ENCODE peak calls at places on chromosomes 6 and 20, in eight cellular contexts. Q is upper lobe of left lung, G is Panc1, R is GM23338, U is HepG2, S is HCT116, L is K562, E is GM12878. I is an unnamed sample.

GRCh38 chr6:111776236-111777189 is 96.7 kb downstream of the FYN start:
- ATAC-seq in L (no peak), E (peak; percentile 65), S (no peak), R (no peak), U (no peak), Q (no peak), G (no peak), I (peak; percentile 56)

GRCh38 chr6:115997990-115998585 is 62.6 kb downstream of the FRK start:
- ATAC-seq in G (no peak), S (no peak), E (no peak), Q (no peak), L (no peak), U (peak; percentile 91), R (no peak), I (no peak)

GRCh38 chr6:83637953-83638352 is 70.9 kb downstream of the SNAP91 start:
- ATAC-seq in Q (peak; percentile 22), E (no peak), G (no peak), L (no peak), U (no peak), S (no peak), R (no peak), I (no peak)

GRCh38 chr6:22091424-22091948 is 205.3 kb downstream of the PRL start:
- ATAC-seq in E (no peak), G (no peak), S (no peak), R (no peak), Q (no peak), L (no peak), U (no peak), I (no peak)

GRCh38 chr6:146040360-146040759 is 11.5 kb downstream of the GRM1 start:
- ATAC-seq in L (no peak), R (no peak), E (no peak), U (no peak), Q (no peak), S (no peak), G (no peak), I (no peak)

GRCh38 chr6:108673602-108674001 is 112.9 kb downstream of the FOXO3 start:
- ATAC-seq in S (peak; percentile 96), R (no peak), U (no peak), Q (no peak), G (peak; percentile 73), E (no peak), L (peak; percentile 32), I (no peak)

GRCh38 chr6:2948228-2949025 is 22.9 kb downstream of the SERPINB6 start:
- ATAC-seq in G (no peak), R (no peak), E (no peak), U (no peak), Q (no peak), S (no peak), L (no peak), I (no peak)

GRCh38 chr6:15406452-15406851 is 160.6 kb downstream of the JARID2 start:
- ATAC-seq in S (no peak), U (no peak), G (no peak), L (no peak), R (no peak), E (no peak), Q (no peak), I (no peak)

GRCh38 chr6:159590794-159591193 is 102.2 kb downstream of the SOD2 start:
- ATAC-seq in U (no peak), S (no peak), R (no peak), Q (no peak), E (no peak), G (no peak), L (no peak), I (no peak)

GRCh38 chr20:58254890-58255289 is 26.4 kb upstream of the ANKRD60 start:
- ATAC-seq in Q (no peak), S (no peak), R (no peak), U (no peak), L (no peak), E (no peak), G (no peak), I (no peak)

GRCh38 chr6:159082039-159082815 is 37.4 kb upstream of the TAGAP start:
- ATAC-seq in S (no peak), G (no peak), E (no peak), L (no peak), U (no peak), R (no peak), Q (no peak), I (no peak)

GRCh38 chr6:137236581-137237355 is 17.6 kb upstream of the IFNGR1 start:
- ATAC-seq in Q (no peak), G (peak; percentile 57), U (no peak), L (no peak), R (no peak), S (no peak), E (no peak), I (no peak)

GRCh38 chr6:37876843-37877242 is 57.3 kb downstream of the ZFAND3 start:
- ATAC-seq in S (no peak), Q (no peak), G (no peak), E (no peak), R (no peak), L (no peak), U (no peak), I (no peak)

GRCh38 chr6:24743944-24744335 is 25.0 kb upstream of the C6orf62 start:
- ATAC-seq in Q (no peak), R (no peak), E (peak; percentile 80), G (no peak), L (no peak), U (no peak), S (no peak), I (no peak)

DNA sequence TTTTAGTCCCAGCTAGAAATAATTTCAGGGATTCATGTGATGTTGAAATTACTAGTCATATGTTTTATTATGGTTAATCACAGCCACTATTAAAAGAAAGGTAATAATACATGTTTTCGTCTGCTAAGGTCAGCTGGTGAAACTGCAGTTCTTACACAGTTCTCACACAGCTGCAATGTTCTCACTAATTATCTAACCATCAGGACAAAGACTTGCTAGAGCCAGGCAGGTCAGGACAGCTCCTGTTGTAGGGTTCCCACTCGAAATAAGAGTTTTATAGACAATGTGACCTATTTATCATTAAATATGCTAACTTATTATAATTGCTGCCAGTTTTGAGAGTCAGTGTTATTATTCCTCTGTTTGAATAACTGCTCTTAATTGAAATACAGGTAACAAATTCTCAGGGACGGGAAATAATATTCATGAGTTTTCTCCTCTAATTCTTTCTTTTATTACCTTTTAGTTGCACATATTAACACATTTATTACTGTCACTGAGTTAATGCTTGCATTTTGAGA is 97.9 kb downstream of the GJA1 start:
- ATAC-seq in G (no peak), L (no peak), R (no peak), S (no peak), E (no peak), U (no peak), Q (no peak), I (no peak)
- TF ChIP-seq POLR2AphosphoS5 in G (no peak), L (no peak), R (no peak), S (no peak), E (no peak), U (no peak), Q (no peak), I (no peak)

DNA sequence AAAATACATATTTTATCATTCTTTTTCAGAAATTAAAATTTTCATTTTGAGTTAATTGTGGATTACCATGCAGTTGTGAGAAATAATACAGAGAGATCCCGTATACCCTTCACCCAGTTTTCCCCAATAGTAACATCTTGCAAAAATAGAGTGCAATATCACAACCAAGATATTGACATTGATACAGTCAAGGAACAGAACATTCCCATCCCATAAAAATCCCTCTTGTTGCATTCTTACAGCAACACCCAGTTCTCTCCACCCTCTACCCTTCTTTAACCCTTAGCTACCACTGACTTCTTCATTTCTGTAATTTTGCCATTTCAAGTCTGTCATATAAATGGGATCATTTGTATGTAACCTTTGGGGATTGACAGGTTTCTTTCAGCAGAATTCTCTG is 6.9 kb upstream of the AKAP12 start:
- ATAC-seq in Q (no peak), G (no peak), E (no peak), S (no peak), L (no peak), U (no peak), R (no peak), I (no peak)
- H3K4me3 ChIP-seq in Q (no peak overlapping the region), G (no peak overlapping the region), E (no peak overlapping the region), S (no peak overlapping the region), L (no peak overlapping the region), U (no peak overlapping the region), R (no peak overlapping the region), I (no peak overlapping the region)

GRCh38 chr20:24097051-24097450 is 108.5 kb upstream of the GGTLC1 start:
- ATAC-seq in U (no peak), E (no peak), R (peak; percentile 31), G (no peak), S (no peak), L (no peak), Q (no peak), I (no peak)
- H3K27ac ChIP-seq in U (no peak overlapping the region), E (no peak overlapping the region), R (no peak overlapping the region), G (no peak overlapping the region), S (no peak overlapping the region), L (no peak overlapping the region), Q (no peak overlapping the region), I (no peak overlapping the region)

GRCh38 chr20:48773837-48774418 is 53.9 kb downstream of the PREX1 start:
- ATAC-seq in U (peak; percentile 23), Q (peak; percentile 49), L (no peak), R (no peak), E (peak; percentile 26), G (no peak), S (no peak), I (peak; percentile 24)
- TF ChIP-seq POLR2AphosphoS5 in U (no peak), Q (peak; percentile 12), L (no peak), R (no peak), E (no peak), G (no peak), S (no peak), I (no peak)

GRCh38 chr6:13431059-13431656 is 56.2 kb downstream of the GFOD1 start:
- ATAC-seq in U (no peak), G (no peak), R (no peak), L (no peak), Q (no peak), S (no peak), E (peak; percentile 25), I (no peak)

GRCh38 chr6:13429406-13429753 is 58.0 kb downstream of the GFOD1 start:
- ATAC-seq in L (peak; percentile 26), R (no peak), G (no peak), U (no peak), E (no peak), S (no peak), Q (no peak), I (no peak)

GRCh38 chr6:13427838-13428527 is 59.4 kb downstream of the GFOD1 start:
- ATAC-seq in S (no peak), R (peak; percentile 74), E (peak; percentile 73), L (peak; percentile 66), G (no peak), U (no peak), Q (peak; percentile 34), I (no peak)

GRCh38 chr6:13427346-13427745 is 60.1 kb downstream of the GFOD1 start:
- ATAC-seq in G (no peak), L (no peak), E (peak; percentile 24), Q (no peak), U (no peak), R (no peak), S (no peak), I (no peak)

GRCh38 chr6:13428528-13429405 is 58.6 kb downstream of the GFOD1 start:
- ATAC-seq in U (no peak), Q (no peak), L (peak; percentile 70), E (peak; percentile 58), G (no peak), R (peak; percentile 61), S (no peak), I (no peak)
- H3K4me3 ChIP-seq in U (no peak overlapping the region), Q (no peak overlapping the region), L (no peak overlapping the region), E (peak overlapping the region; percentile 43), G (no peak overlapping the region), R (no peak overlapping the region), S (no peak overlapping the region), I (no peak overlapping the region)

I was measured in gastroesophageal sphincter.